ENCODE peak calls at places on chromosomes 6 and 20, in ten cellular contexts. T is GM12865; H is neural progenitor cell; Y is GM06990; O is lower lobe of right lung; N is mesothelial cell of epicardium; F is upper lobe of right lung; S is CD4-positive, alpha-beta T cell; Q is mucosa of descending colon; W is AG09319. A is an unnamed sample.

GRCh38 chr6:35044145-35044745 is 96.9 kb downstream of the TCP11 start:
- DNase-seq in T (no peak), H (peak; percentile 67), Y (no peak), O (no peak), N (no peak), F (no peak), S (no peak), Q (peak; percentile 66), W (no peak), A (no peak)

GRCh38 chr20:50561379-50562078 is 51.3 kb downstream of the PTPN1 start:
- DNase-seq in T (peak; percentile 61), H (no peak), Y (peak; percentile 59), O (no peak), N (no peak), F (no peak), S (no peak), Q (no peak), W (peak; percentile 69), A (no peak)

GRCh38 chr20:54680872-54681297 is 205.5 kb downstream of the DOK5 start:
- DNase-seq in T (peak; percentile 42), H (peak; percentile 75), Y (no peak), O (no peak), N (no peak), F (no peak), S (no peak), Q (no peak), W (no peak), A (peak; percentile 28)

GRCh38 chr20:61579908-61580307 is 327.8 kb downstream of the CDH4 start:
- DNase-seq in T (no peak), H (no peak), Y (no peak), O (no peak), N (no peak), F (no peak), S (no peak), Q (no peak), W (no peak), A (no peak)

GRCh38 chr6:122012576-122012975 is 386.9 kb upstream of the HSF2 start:
- DNase-seq in T (no peak), H (no peak), Y (no peak), O (no peak), N (no peak), F (no peak), S (no peak), Q (no peak), W (no peak), A (no peak)

GRCh38 chr6:17768388-17768787 is 61.7 kb upstream of the NUP153 start:
- DNase-seq in T (no peak), H (peak; percentile 52), Y (no peak), O (no peak), N (no peak), F (no peak), S (no peak), Q (no peak), W (no peak), A (no peak)

GRCh38 chr20:48706710-48707339 is 121.0 kb downstream of the PREX1 start:
- DNase-seq in T (no peak), H (no peak), Y (no peak), O (no peak), N (no peak), F (no peak), S (no peak), Q (no peak), W (no peak), A (no peak)

GRCh38 chr6:168362276-168362990 is 42.9 kb upstream of the DACT2 start:
- DNase-seq in T (no peak), H (no peak), Y (no peak), O (no peak), N (no peak), F (peak; percentile 39), S (no peak), Q (no peak), W (no peak), A (no peak)

GRCh38 chr6:166157930-166158617 is 9.6 kb downstream of the TBXT start:
- DNase-seq in T (no peak), H (no peak), Y (no peak), O (no peak), N (no peak), F (no peak), S (no peak), Q (no peak), W (no peak), A (no peak)

GRCh38 chr6:137216875-137217553 is 2.2 kb downstream of the IFNGR1 start:
- DNase-seq in T (no peak), H (no peak), Y (no peak), O (no peak), N (no peak), F (no peak), S (no peak), Q (no peak), W (no peak), A (no peak)

GRCh38 chr6:104642871-104643270 is 216.8 kb downstream of the HACE1 start:
- DNase-seq in T (no peak), H (no peak), Y (no peak), O (no peak), N (no peak), F (no peak), S (no peak), Q (no peak), W (no peak), A (no peak)

GRCh38 chr6:153045271-153045670 is 42.8 kb upstream of the MTRF1L start:
- DNase-seq in T (no peak), H (no peak), Y (no peak), O (no peak), N (no peak), F (no peak), S (no peak), Q (no peak), W (no peak), A (no peak)

GRCh38 chr20:4090756-4091331 is 75.5 kb upstream of the RNF24 start:
- DNase-seq in T (no peak), H (no peak), Y (no peak), O (no peak), N (no peak), F (no peak), S (no peak), Q (no peak), W (peak; percentile 28), A (no peak)

GRCh38 chr20:4453369-4453768 is 268.3 kb upstream of the PRND start:
- DNase-seq in T (no peak), H (no peak), Y (no peak), O (no peak), N (no peak), F (no peak), S (no peak), Q (no peak), W (no peak), A (no peak)

GRCh38 chr6:10696655-10697054 is 1.9 kb downstream of the PAK1IP1 start:
- DNase-seq in T (no peak), H (no peak), Y (no peak), O (no peak), N (no peak), F (no peak), S (no peak), Q (no peak), W (no peak), A (no peak)

GRCh38 chr6:30844118-30844535 is 40.2 kb upstream of the DDR1 start:
- DNase-seq in T (no peak), H (peak; percentile 73), Y (no peak), O (no peak), N (no peak), F (no peak), S (no peak), Q (no peak), W (no peak), A (no peak)
- TF ChIP-seq CTCF in T (no peak), H (no peak), Y (no peak), O (no peak), N (no peak), F (no peak), S (no peak), Q (no peak), W (no peak), A (no peak)

DNA sequence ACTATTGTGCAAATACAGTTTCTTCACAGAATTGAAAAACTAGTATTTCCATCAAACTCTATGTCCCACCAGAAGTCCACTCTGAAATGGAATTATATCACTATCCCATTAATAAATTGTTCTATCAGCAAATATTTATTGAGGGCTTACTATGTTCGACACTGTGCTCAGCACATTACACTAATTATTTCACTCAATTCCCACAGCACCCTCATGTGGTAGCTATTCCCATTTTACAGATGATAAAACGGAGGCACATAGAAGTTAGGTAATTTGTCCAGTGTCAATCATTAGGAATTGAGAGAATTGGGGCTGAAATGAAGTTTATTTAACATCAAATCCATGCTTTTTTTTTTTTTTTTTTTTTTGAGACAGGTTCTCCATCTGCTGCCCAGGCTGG is 52.5 kb downstream of the MKKS start:
- DNase-seq in T (peak; percentile 12), H (no peak), Y (no peak), O (no peak), N (no peak), F (no peak), S (no peak), Q (no peak), W (no peak), A (no peak)
- TF ChIP-seq CTCF in T (no peak), H (no peak), Y (no peak), O (no peak), N (no peak), F (no peak), S (no peak), Q (no peak), W (no peak), A (peak; percentile 19)

GRCh38 chr6:133641111-133641510 is 247.8 kb upstream of the TCF21 start:
- DNase-seq in T (no peak), H (no peak), Y (no peak), O (no peak), N (no peak), F (no peak), S (no peak), Q (no peak), W (no peak), A (no peak)
- TF ChIP-seq CTCF in T (no peak), H (no peak), Y (no peak), O (no peak), N (no peak), F (no peak), S (no peak), Q (no peak), W (no peak), A (no peak)

GRCh38 chr6:98847767-98848538 is 13.6 kb downstream of the POU3F2 start:
- DNase-seq in T (no peak), H (peak; percentile 61), Y (no peak), O (peak; percentile 46), N (peak; percentile 24), F (peak; percentile 64), S (no peak), Q (no peak), W (no peak), A (peak; percentile 49)

GRCh38 chr6:98847392-98847766 is 13.0 kb downstream of the POU3F2 start:
- DNase-seq in T (no peak), H (no peak), Y (no peak), O (no peak), N (no peak), F (no peak), S (no peak), Q (no peak), W (no peak), A (no peak)

GRCh38 chr6:98844244-98845161 is 10.1 kb downstream of the POU3F2 start:
- DNase-seq in T (no peak), H (peak; percentile 76), Y (no peak), O (no peak), N (no peak), F (no peak), S (no peak), Q (no peak), W (no peak), A (no peak)

GRCh38 chr6:98845201-98846020 is 11.0 kb downstream of the POU3F2 start:
- DNase-seq in T (peak; percentile 75), H (peak; percentile 94), Y (no peak), O (peak; percentile 73), N (peak; percentile 60), F (peak; percentile 83), S (peak; percentile 73), Q (peak; percentile 83), W (peak; percentile 43), A (peak; percentile 84)

GRCh38 chr6:98846021-98846380 is 11.6 kb downstream of the POU3F2 start:
- DNase-seq in T (no peak), H (no peak), Y (no peak), O (no peak), N (no peak), F (no peak), S (no peak), Q (no peak), W (no peak), A (no peak)
- TF ChIP-seq CTCF in T (no peak), H (no peak), Y (no peak), O (no peak), N (no peak), F (no peak), S (peak; percentile 41), Q (no peak), W (no peak), A (no peak)